ENCODE peak calls at places on chromosomes 4 and X, in six cellular contexts. One of them, this sample, is unnamed.

GRCh38 chr4:6204871-6205583 is 4.7 kb upstream of the JAKMIP1 start:
- DNase-seq in GM23338: no peak
- DNase-seq in HL-60: no peak
- DNase-seq in HCT116: no peak
- DNase-seq in SK-N-SH: no peak
- DNase-seq in HepG2: no peak
- DNase-seq in this sample: no peak

GRCh38 chr4:153409412-153409811 is 56.7 kb upstream of the TMEM131L start:
- DNase-seq in HL-60: no peak
- DNase-seq in GM23338: no peak
- DNase-seq in HepG2: no peak
- DNase-seq in HCT116: no peak
- DNase-seq in SK-N-SH: no peak
- DNase-seq in this sample: no peak

GRCh38 chr4:163540977-163541376 is 46.5 kb downstream of the TMA16 start:
- DNase-seq in HepG2: no peak
- DNase-seq in HL-60: no peak
- DNase-seq in GM23338: no peak
- DNase-seq in SK-N-SH: no peak
- DNase-seq in HCT116: no peak
- DNase-seq in this sample: no peak

GRCh38 chr4:133524369-133524768 is 375.3 kb downstream of the PCDH10 start:
- DNase-seq in GM23338: no peak
- DNase-seq in HCT116: no peak
- DNase-seq in SK-N-SH: no peak
- DNase-seq in HL-60: no peak
- DNase-seq in HepG2: no peak
- DNase-seq in this sample: no peak

GRCh38 chr4:4887426-4887825 is 28.0 kb downstream of the MSX1 start:
- DNase-seq in HCT116: no peak
- DNase-seq in SK-N-SH: no peak
- DNase-seq in HL-60: no peak
- DNase-seq in GM23338: no peak
- DNase-seq in HepG2: no peak
- DNase-seq in this sample: no peak

GRCh38 chr4:94131212-94131611 is 76.5 kb upstream of the SMARCAD1 start:
- DNase-seq in HepG2: no peak
- DNase-seq in GM23338: no peak
- DNase-seq in SK-N-SH: peak; percentile 2
- DNase-seq in HL-60: no peak
- DNase-seq in HCT116: no peak
- DNase-seq in this sample: no peak

GRCh38 chr4:124111922-124112321 is 600.6 kb downstream of the ANKRD50 start:
- DNase-seq in GM23338: peak; percentile 79
- DNase-seq in HepG2: peak; percentile 55
- DNase-seq in HCT116: peak; percentile 59
- DNase-seq in SK-N-SH: peak; percentile 53
- DNase-seq in HL-60: no peak
- DNase-seq in this sample: peak; percentile 42

GRCh38 chrX:334971-335757 is 16.6 kb upstream of the GTPBP6 start:
- DNase-seq in HCT116: no peak
- DNase-seq in HepG2: no peak
- DNase-seq in GM23338: no peak
- DNase-seq in HL-60: no peak
- DNase-seq in SK-N-SH: no peak
- DNase-seq in this sample: no peak

GRCh38 chr4:149371021-149371420 is 444.6 kb downstream of the IQCM start:
- DNase-seq in SK-N-SH: peak; percentile 3
- DNase-seq in HCT116: peak; percentile 67
- DNase-seq in GM23338: peak; percentile 91
- DNase-seq in HL-60: peak; percentile 2
- DNase-seq in HepG2: peak; percentile 34
- DNase-seq in this sample: peak; percentile 13

GRCh38 chr4:119099227-119099910 is 36.3 kb upstream of the MYOZ2 start:
- DNase-seq in SK-N-SH: peak; percentile 27
- DNase-seq in HCT116: no peak
- DNase-seq in GM23338: no peak
- DNase-seq in HepG2: no peak
- DNase-seq in HL-60: no peak
- DNase-seq in this sample: no peak

GRCh38 chrX:20477836-20478532 is 211.3 kb upstream of the RPS6KA3 start:
- DNase-seq in HL-60: no peak
- DNase-seq in GM23338: no peak
- DNase-seq in SK-N-SH: no peak
- DNase-seq in HCT116: no peak
- DNase-seq in HepG2: no peak
- DNase-seq in this sample: no peak

GRCh38 chr4:105106416-105106815 is 40.3 kb upstream of the TET2 start:
- DNase-seq in SK-N-SH: no peak
- DNase-seq in GM23338: no peak
- DNase-seq in HepG2: no peak
- DNase-seq in HL-60: no peak
- DNase-seq in HCT116: no peak
- DNase-seq in this sample: no peak

GRCh38 chrX:149497626-149498025 is 7.5 kb downstream of the IDS start:
- DNase-seq in HL-60: no peak
- DNase-seq in HepG2: no peak
- DNase-seq in GM23338: no peak
- DNase-seq in SK-N-SH: no peak
- DNase-seq in HCT116: no peak
- DNase-seq in this sample: no peak

GRCh38 chr4:6468376-6468775 is 4.0 kb downstream of the PPP2R2C start:
- DNase-seq in HL-60: no peak
- DNase-seq in SK-N-SH: no peak
- DNase-seq in HepG2: no peak
- DNase-seq in HCT116: no peak
- DNase-seq in GM23338: no peak
- DNase-seq in this sample: no peak

GRCh38 chr4:106494066-106494465 is 125.5 kb upstream of the GIMD1 start:
- DNase-seq in SK-N-SH: no peak
- DNase-seq in GM23338: no peak
- DNase-seq in HepG2: no peak
- DNase-seq in HCT116: no peak
- DNase-seq in HL-60: no peak
- DNase-seq in this sample: no peak

GRCh38 chr4:144423930-144424329 is 222.0 kb upstream of the HHIP start:
- DNase-seq in HCT116: no peak
- DNase-seq in SK-N-SH: no peak
- DNase-seq in HepG2: no peak
- DNase-seq in HL-60: no peak
- DNase-seq in GM23338: no peak
- DNase-seq in this sample: no peak

GRCh38 chrX:112735147-112735546 is 55.4 kb upstream of the LHFPL1 start:
- DNase-seq in SK-N-SH: no peak
- DNase-seq in HCT116: no peak
- DNase-seq in HepG2: no peak
- DNase-seq in GM23338: no peak
- DNase-seq in HL-60: no peak
- DNase-seq in this sample: no peak

GRCh38 chr4:20529681-20530080 is 170.6 kb upstream of the PACRGL start:
- DNase-seq in HepG2: no peak
- DNase-seq in HCT116: no peak
- DNase-seq in GM23338: no peak
- DNase-seq in SK-N-SH: no peak
- DNase-seq in HL-60: no peak
- DNase-seq in this sample: no peak

GRCh38 chr4:160831165-160831922 is 1332.5 kb downstream of the FSTL5 start:
- DNase-seq in HepG2: no peak
- DNase-seq in HL-60: no peak
- DNase-seq in HCT116: no peak
- DNase-seq in SK-N-SH: no peak
- DNase-seq in GM23338: no peak
- DNase-seq in this sample: no peak

GRCh38 chr4:177283167-177283566 is 26.5 kb upstream of the NEIL3 start:
- DNase-seq in HepG2: no peak
- DNase-seq in SK-N-SH: no peak
- DNase-seq in HCT116: no peak
- DNase-seq in GM23338: no peak
- DNase-seq in HL-60: no peak
- DNase-seq in this sample: no peak

GRCh38 chrX:97322401-97322800 is 438.7 kb downstream of the RPA4 start:
- DNase-seq in SK-N-SH: no peak
- DNase-seq in HCT116: no peak
- DNase-seq in HL-60: no peak
- DNase-seq in HepG2: no peak
- DNase-seq in GM23338: no peak
- DNase-seq in this sample: no peak

GRCh38 chrX:97330150-97330549 is 446.4 kb downstream of the RPA4 start:
- DNase-seq in SK-N-SH: no peak
- DNase-seq in HepG2: no peak
- DNase-seq in GM23338: no peak
- DNase-seq in HCT116: no peak
- DNase-seq in HL-60: no peak
- DNase-seq in this sample: no peak

GRCh38 chrX:97328853-97329252 is 445.1 kb downstream of the RPA4 start:
- DNase-seq in HCT116: no peak
- DNase-seq in SK-N-SH: peak; percentile 20
- DNase-seq in HepG2: no peak
- DNase-seq in HL-60: no peak
- DNase-seq in GM23338: no peak
- DNase-seq in this sample: no peak

DNA sequence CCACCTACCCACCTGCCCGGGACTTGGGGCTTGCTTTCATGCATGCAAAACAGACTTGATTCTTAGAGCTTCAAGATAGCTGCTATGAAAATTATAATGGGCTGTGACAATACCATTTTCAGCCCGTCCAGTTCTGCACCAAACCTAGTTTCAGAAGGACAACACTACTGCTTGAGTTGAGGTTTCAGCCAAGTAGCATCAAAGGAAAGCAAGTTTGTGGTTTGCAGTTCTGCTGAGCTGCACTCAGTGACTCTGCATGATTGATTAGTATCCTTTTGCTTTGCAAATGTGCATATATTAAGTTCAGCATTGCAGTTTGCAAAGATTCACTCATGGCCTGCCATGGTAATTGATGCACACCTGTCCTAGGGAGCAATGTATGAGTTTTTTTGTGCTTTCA is 442.7 kb downstream of the RPA4 start:
- DNase-seq in HL-60: no peak
- DNase-seq in GM23338: no peak
- DNase-seq in SK-N-SH: no peak
- DNase-seq in HCT116: no peak
- DNase-seq in HepG2: no peak
- DNase-seq in this sample: no peak
- TF ChIP-seq REST in HL-60: no peak
- TF ChIP-seq REST in GM23338: no peak
- TF ChIP-seq REST in SK-N-SH: no peak
- TF ChIP-seq REST in HCT116: no peak
- TF ChIP-seq REST in HepG2: no peak
- TF ChIP-seq REST in this sample: no peak

DNA sequence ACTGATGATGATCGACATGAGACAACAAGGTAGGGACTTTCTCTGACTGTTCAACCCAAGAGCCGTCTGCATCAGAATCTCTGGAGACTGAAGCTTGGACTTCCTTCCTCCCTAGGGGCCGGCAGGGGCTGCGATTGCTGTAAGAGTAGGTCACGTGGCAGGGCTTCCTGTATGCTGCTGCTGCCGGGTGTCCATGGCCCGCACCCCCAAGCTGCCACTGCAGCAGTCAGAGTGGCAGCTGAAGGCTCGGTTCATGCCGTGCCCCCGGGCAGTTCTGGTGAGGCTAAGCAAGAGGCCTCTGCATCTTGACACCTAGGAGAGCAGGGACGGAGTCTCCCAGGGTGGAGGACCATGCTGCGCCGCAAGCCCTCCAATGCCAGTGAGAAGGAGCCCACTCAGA is at the start of gene SASH3:
- DNase-seq in HCT116: no peak
- DNase-seq in HepG2: no peak
- DNase-seq in GM23338: no peak
- DNase-seq in SK-N-SH: no peak
- DNase-seq in HL-60: peak; percentile 88
- DNase-seq in this sample: no peak
- TF ChIP-seq CTCF in HCT116: no peak
- TF ChIP-seq CTCF in HepG2: no peak
- TF ChIP-seq CTCF in GM23338: no peak
- TF ChIP-seq CTCF in SK-N-SH: no peak
- TF ChIP-seq CTCF in HL-60: no peak
- TF ChIP-seq CTCF in this sample: no peak

DNA sequence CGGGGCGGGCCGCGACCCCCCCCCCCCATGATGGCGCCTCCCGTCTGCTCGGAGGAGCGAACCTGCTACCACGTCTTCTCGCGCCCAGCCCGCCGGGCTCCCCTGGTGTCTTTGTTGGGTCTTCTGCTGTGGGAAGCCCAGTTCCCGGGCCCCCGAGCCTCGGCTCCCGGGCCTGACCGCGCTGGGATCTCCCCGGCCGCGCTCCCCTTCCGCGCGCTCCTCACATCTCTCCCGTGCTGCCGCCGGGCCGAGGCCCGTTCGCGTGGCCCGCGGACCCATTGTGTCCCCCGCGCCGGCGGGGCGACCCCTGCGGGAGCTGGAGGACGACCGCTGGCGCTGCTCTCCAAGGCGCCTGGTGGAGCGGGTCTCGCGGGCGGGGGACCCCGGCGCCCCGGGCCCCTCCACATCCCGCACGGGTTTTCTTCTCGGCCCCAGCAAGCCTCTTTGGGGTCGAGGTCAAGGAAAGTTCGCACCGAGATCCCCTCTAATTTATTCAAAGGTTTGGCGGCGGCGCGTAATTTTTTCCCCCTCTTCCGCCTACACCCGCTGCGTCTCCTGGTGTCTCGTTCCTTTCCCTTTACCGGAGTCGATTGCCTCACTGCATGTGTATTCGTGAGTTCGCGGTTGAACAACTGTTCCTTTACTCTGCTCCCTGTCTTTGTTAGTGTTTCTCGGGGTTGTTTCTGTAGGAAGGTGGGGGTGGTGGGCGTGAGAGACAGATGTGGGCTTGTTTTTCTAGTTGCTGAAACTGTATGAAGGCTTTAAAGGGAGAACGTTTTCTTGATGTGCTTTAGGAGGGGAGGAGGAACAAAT is 762 bp downstream of the SMAD1 start:
- DNase-seq in SK-N-SH: peak; percentile 78
- DNase-seq in HL-60: peak; percentile 70
- DNase-seq in GM23338: peak; percentile 77
- DNase-seq in HepG2: peak; percentile 61
- DNase-seq in HCT116: peak; percentile 16
- DNase-seq in this sample: no peak
- TF ChIP-seq POLR2AphosphoS5 in SK-N-SH: no peak
- TF ChIP-seq POLR2AphosphoS5 in HL-60: peak; percentile 36
- TF ChIP-seq POLR2AphosphoS5 in GM23338: no peak
- TF ChIP-seq POLR2AphosphoS5 in HepG2: no peak
- TF ChIP-seq POLR2AphosphoS5 in HCT116: no peak
- TF ChIP-seq POLR2AphosphoS5 in this sample: no peak

GRCh38 chrX:109172091-109172602 is 309.7 kb downstream of the GUCY2F start:
- DNase-seq in SK-N-SH: no peak
- DNase-seq in HL-60: no peak
- DNase-seq in HCT116: no peak
- DNase-seq in HepG2: no peak
- DNase-seq in GM23338: no peak
- DNase-seq in this sample: no peak
- TF ChIP-seq REST in SK-N-SH: no peak
- TF ChIP-seq REST in HL-60: no peak
- TF ChIP-seq REST in HCT116: no peak
- TF ChIP-seq REST in HepG2: no peak
- TF ChIP-seq REST in GM23338: no peak
- TF ChIP-seq REST in this sample: no peak

This sample was measured in Panc1.